ENCODE peak calls at places on chromosomes 2 and 18, in eight cellular contexts. E is naive thymus-derived CD4-positive, alpha-beta T cell; J is cardiac muscle cell; Y is HL-60; G is sigmoid colon; I is epithelial cell of prostate; U is OCI-LY7; N is CD4-positive, alpha-beta T cell. R is an unnamed sample.

GRCh38 chr2:191478754-191479679 is 198.9 kb upstream of the NABP1 start:
- DNase-seq in J (peak), G (peak), E (no peak), N (no peak), Y (no peak), U (no peak), I (no peak), R (no peak)

GRCh38 chr2:162113088-162113770 is 38.8 kb downstream of the GCG start:
- DNase-seq in N (no peak), Y (no peak), I (no peak), J (no peak), E (no peak), G (no peak), U (no peak), R (no peak)

GRCh38 chr2:172919732-172920131 is 155.9 kb upstream of the MAP3K20 start:
- DNase-seq in N (no peak), J (no peak), U (no peak), I (no peak), Y (no peak), E (no peak), G (no peak), R (no peak)

GRCh38 chr2:31207790-31208189 is 9.5 kb downstream of the CAPN14 start:
- DNase-seq in J (peak), E (no peak), Y (no peak), U (no peak), G (no peak), N (no peak), I (no peak), R (peak)

GRCh38 chr18:53603281-53603680 is 621.2 kb downstream of the MBD2 start:
- DNase-seq in G (no peak), I (no peak), Y (no peak), J (no peak), E (no peak), U (no peak), N (no peak), R (no peak)

GRCh38 chr2:45890819-45891218 is 239.3 kb downstream of the PRKCE start:
- DNase-seq in Y (no peak), E (peak), I (no peak), J (no peak), G (no peak), N (peak), U (no peak), R (peak)

GRCh38 chr2:10877691-10878111 is 34.0 kb upstream of the KCNF1 start:
- DNase-seq in I (no peak), J (no peak), U (no peak), G (no peak), Y (no peak), E (no peak), N (no peak), R (no peak)

GRCh38 chr2:192243488-192243887 is 48.8 kb upstream of the TMEFF2 start:
- DNase-seq in J (no peak), Y (no peak), E (no peak), G (no peak), I (no peak), N (no peak), U (no peak), R (no peak)

GRCh38 chr2:183242937-183243336 is 118.7 kb downstream of the NUP35 start:
- DNase-seq in J (peak), E (no peak), Y (no peak), N (no peak), G (no peak), I (peak), U (no peak), R (no peak)

GRCh38 chr2:237413293-237414055 is 490 bp downstream of the COL6A3 start:
- DNase-seq in I (no peak), U (no peak), G (peak), E (no peak), N (no peak), J (no peak), Y (no peak), R (no peak)

GRCh38 chr2:173734686-173735308 is 230.4 kb downstream of the SP3 start:
- DNase-seq in J (no peak), E (no peak), U (no peak), I (no peak), Y (no peak), G (no peak), N (no peak), R (no peak)

GRCh38 chr2:71892896-71893295 is 254.8 kb downstream of the CYP26B1 start:
- DNase-seq in N (no peak), E (no peak), U (no peak), Y (no peak), J (no peak), G (no peak), I (no peak), R (no peak)

GRCh38 chr2:207054521-207054920 is 111.2 kb downstream of the KLF7 start:
- DNase-seq in I (no peak), U (no peak), N (no peak), Y (no peak), G (no peak), J (no peak), E (no peak), R (no peak)

GRCh38 chr2:110742412-110742811 is 10.0 kb downstream of the ACOXL start:
- DNase-seq in J (no peak), G (no peak), N (no peak), U (no peak), E (no peak), I (no peak), Y (no peak), R (no peak)

GRCh38 chr2:121649402-121649651 is at the start of gene CLASP1:
- DNase-seq in U (peak), I (peak), G (peak), E (peak), N (peak), J (peak), Y (peak), R (peak)

GRCh38 chr2:169363570-169364150 is 1.3 kb upstream of the LRP2 start:
- DNase-seq in Y (peak), G (no peak), E (peak), I (no peak), N (peak), J (peak), U (no peak), R (peak)

GRCh38 chr2:230156782-230157181 is 63.0 kb downstream of the SP110 start:
- DNase-seq in J (no peak), U (no peak), N (no peak), E (no peak), I (no peak), Y (no peak), G (no peak), R (no peak)

GRCh38 chr2:190912731-190913130 is 32.1 kb downstream of the GLS start:
- DNase-seq in J (no peak), E (no peak), G (no peak), I (no peak), Y (no peak), N (no peak), U (no peak), R (no peak)

GRCh38 chr2:50786345-50786744 is 245.6 kb downstream of the NRXN1 start:
- DNase-seq in G (no peak), Y (no peak), I (no peak), E (no peak), J (no peak), N (no peak), U (no peak), R (no peak)

GRCh38 chr18:39667905-39668304 is 2102.3 kb upstream of the CELF4 start:
- DNase-seq in J (no peak), I (no peak), E (no peak), G (no peak), U (no peak), Y (no peak), N (no peak), R (no peak)

GRCh38 chr18:59139291-59139614 is 431 bp upstream of the SEC11C start:
- DNase-seq in Y (peak), J (peak), U (peak), E (peak), I (peak), N (peak), G (peak), R (peak)

GRCh38 chr18:44598514-44598913 is 82.2 kb upstream of the SETBP1 start:
- DNase-seq in E (no peak), I (no peak), G (no peak), U (no peak), J (no peak), Y (no peak), N (no peak), R (no peak)

GRCh38 chr2:23602113-23602512 is 217.1 kb downstream of the KLHL29 start:
- DNase-seq in N (no peak), U (no peak), E (no peak), I (no peak), J (no peak), Y (no peak), G (peak), R (no peak)

GRCh38 chr2:20745924-20746555 is 76.9 kb downstream of the LDAH start:
- DNase-seq in G (no peak), E (no peak), Y (no peak), U (no peak), N (no peak), I (peak), J (no peak), R (no peak)

GRCh38 chr2:231800493-231801091 is 14.3 kb downstream of the COPS7B start:
- DNase-seq in E (peak), U (peak), I (no peak), G (no peak), Y (peak), J (peak), N (peak), R (peak)

GRCh38 chr2:203453858-203454451 is 81.1 kb downstream of the RAPH1 start:
- DNase-seq in U (peak), G (no peak), J (peak), E (peak), Y (peak), I (no peak), N (peak), R (peak)

GRCh38 chr2:173752152-173752551 is 213.0 kb downstream of the SP3 start:
- DNase-seq in E (peak), U (peak), I (no peak), G (no peak), J (no peak), Y (peak), N (no peak), R (peak)

GRCh38 chr18:10841203-10841602 is 308.2 kb downstream of the PIEZO2 start:
- DNase-seq in N (no peak), G (no peak), I (no peak), U (no peak), Y (no peak), J (no peak), E (no peak), R (no peak)
- H3K27ac ChIP-seq in N (no peak), G (no peak), I (no peak), U (no peak), Y (no peak), J (no peak), E (no peak), R (no peak)

DNA sequence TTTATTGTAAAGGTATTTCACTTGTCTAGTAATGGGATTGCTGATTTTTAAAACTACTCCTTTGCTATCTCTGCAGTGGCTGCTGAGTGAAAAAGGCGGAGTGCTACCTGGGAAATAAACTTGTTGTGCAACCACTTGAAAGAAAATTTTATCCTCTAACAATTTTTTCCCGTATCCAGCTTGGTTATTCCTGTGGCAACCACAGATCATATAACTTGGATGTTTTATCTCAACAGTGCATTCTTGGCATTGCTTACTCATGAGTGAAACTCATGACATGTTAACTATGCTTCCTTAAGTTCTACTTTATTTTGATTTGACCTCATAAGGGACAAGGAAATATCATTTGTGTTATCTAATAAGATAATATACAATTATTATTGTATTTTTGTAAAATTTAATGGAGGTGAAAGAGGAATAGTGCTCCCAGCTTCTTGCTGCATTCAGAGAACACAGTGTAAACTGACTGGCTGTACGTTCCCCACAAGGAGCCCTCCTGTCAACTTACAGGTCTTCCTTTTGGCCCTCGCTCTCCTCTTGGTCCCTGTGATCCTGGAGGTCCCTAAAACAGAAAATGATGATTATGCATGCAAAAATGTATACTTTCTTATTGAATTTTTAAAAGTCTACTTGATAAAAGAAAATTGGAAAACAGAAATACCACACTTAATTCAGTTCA is 82.7 kb downstream of the COL5A2 start:
- DNase-seq in Y (no peak), E (no peak), G (no peak), J (peak), I (no peak), N (no peak), U (no peak), R (no peak)
- H3K27ac ChIP-seq in Y (no peak), E (no peak), G (peak), J (no peak), I (no peak), N (no peak), U (no peak), R (no peak)

GRCh38 chr2:143431316-143431715 is 302.1 kb downstream of the ARHGAP15 start:
- DNase-seq in N (no peak), Y (no peak), G (no peak), J (no peak), E (no peak), I (no peak), U (no peak), R (no peak)

GRCh38 chr2:143426296-143426695 is 297.1 kb downstream of the ARHGAP15 start:
- DNase-seq in G (no peak), E (no peak), U (no peak), N (no peak), I (peak), Y (no peak), J (no peak), R (no peak)

GRCh38 chr2:143428700-143429099 is 299.5 kb downstream of the ARHGAP15 start:
- DNase-seq in J (no peak), E (no peak), I (peak), N (no peak), U (no peak), G (no peak), Y (no peak), R (no peak)

GRCh38 chr2:143433158-143433557 is 303.9 kb downstream of the ARHGAP15 start:
- DNase-seq in J (peak), U (no peak), Y (no peak), N (no peak), E (no peak), G (no peak), I (no peak), R (no peak)

DNA sequence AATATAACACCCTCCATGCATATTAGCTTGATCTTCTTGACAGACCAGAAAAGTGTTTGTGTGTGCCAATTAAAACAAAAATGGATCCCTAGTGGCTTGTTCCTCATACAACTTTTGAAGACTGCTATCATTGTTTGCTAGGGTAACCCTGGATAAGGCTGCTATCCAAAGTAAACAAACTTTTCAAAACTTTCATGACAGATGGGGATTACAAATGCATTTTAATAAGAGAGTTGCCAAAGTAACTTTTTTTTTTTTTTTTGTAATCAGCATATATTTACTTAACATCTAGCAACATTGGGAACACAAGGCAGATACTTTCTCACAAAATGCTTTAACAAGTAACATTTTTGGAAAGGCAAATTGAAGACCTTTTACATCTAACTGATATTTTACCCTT is 300.7 kb downstream of the ARHGAP15 start:
- DNase-seq in I (peak), U (no peak), J (no peak), Y (no peak), E (no peak), G (no peak), N (no peak), R (no peak)
- H3K27ac ChIP-seq in I (no peak), U (no peak), J (no peak), Y (no peak), E (no peak), G (no peak), N (no peak), R (no peak)

GRCh38 chr2:73018188-73018825 is 53.2 kb downstream of the SFXN5 start:
- DNase-seq in G (no peak), Y (no peak), I (no peak), U (no peak), J (no peak), E (no peak), N (no peak), R (no peak)

GRCh38 chr2:73009177-73009839 is 62.2 kb downstream of the SFXN5 start:
- DNase-seq in G (no peak), Y (no peak), U (no peak), J (no peak), N (no peak), I (no peak), E (no peak), R (no peak)

GRCh38 chr2:73008261-73009159 is 63.0 kb downstream of the SFXN5 start:
- DNase-seq in Y (no peak), N (no peak), J (no peak), E (no peak), I (no peak), U (no peak), G (no peak), R (no peak)

DNA sequence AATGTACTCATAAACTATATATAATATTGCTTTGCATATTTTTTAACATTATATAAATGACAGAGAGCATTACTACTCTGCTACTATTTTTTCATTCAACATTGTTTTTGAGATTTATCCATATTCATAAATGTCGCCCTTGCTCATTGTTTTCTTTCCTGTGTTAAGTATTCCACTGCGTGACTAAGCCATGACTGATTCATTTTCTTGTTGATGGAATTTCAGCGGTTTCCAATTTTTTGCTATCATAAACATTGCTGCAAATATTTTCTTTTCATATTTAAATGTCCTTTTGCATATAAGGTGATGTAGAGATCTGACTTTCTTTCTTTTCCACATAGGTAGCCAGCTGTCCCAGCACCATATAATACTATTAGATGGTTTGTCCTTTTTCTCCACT is 57.6 kb downstream of the SFXN5 start:
- DNase-seq in U (no peak), E (no peak), J (no peak), Y (no peak), I (no peak), G (no peak), N (no peak), R (no peak)
- H3K27ac ChIP-seq in U (no peak), E (no peak), J (no peak), Y (no peak), I (no peak), G (no peak), N (no peak), R (no peak)

GRCh38 chr2:156540706-156541105 is 104.5 kb downstream of the GPD2 start:
- DNase-seq in J (no peak), E (no peak), U (no peak), N (no peak), I (no peak), Y (no peak), G (no peak), R (no peak)

GRCh38 chr2:156539086-156539485 is 102.9 kb downstream of the GPD2 start:
- DNase-seq in N (no peak), I (no peak), G (no peak), Y (no peak), J (no peak), E (no peak), U (no peak), R (no peak)

GRCh38 chr2:156538083-156538504 is 101.9 kb downstream of the GPD2 start:
- DNase-seq in I (no peak), G (no peak), J (no peak), U (no peak), Y (no peak), N (no peak), E (no peak), R (no peak)

GRCh38 chr2:156536534-156536933 is 100.4 kb downstream of the GPD2 start:
- DNase-seq in G (no peak), J (no peak), N (no peak), Y (no peak), U (no peak), I (peak), E (no peak), R (no peak)

GRCh38 chr2:156537147-156537546 is 101.0 kb downstream of the GPD2 start:
- DNase-seq in I (no peak), U (no peak), E (no peak), G (no peak), Y (no peak), J (no peak), N (no peak), R (no peak)
- H3K27ac ChIP-seq in I (peak), U (no peak), E (no peak), G (no peak), Y (no peak), J (no peak), N (no peak), R (no peak)

GRCh38 chr2:47034973-47035609 is 119.5 kb upstream of the MCFD2 start:
- DNase-seq in U (peak), I (no peak), E (no peak), J (no peak), N (no peak), Y (peak), G (peak), R (no peak)
- H3K27ac ChIP-seq in U (no peak), I (peak), E (no peak), J (peak), N (no peak), Y (peak), G (peak), R (peak)

DNA sequence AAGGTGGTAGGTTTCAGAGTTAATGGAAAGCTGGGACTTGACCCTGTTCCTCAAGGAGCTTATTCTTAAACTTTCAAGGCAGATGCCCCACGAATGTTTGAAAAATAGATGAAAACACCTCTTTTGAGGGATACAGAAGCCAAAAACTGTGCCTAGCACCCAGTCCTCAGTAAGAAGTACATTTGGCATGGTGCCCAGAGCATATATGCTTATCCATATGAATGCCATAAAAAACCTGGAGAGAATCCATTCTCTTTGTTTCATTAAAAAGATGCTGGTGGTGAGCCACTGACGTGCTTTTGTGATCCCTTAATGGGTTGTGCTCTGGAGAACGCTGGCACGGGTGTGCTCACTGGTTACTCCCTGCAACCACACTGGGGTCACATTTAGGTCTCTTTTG is 69.0 kb downstream of the IL1R2 start:
- DNase-seq in Y (no peak), I (no peak), J (no peak), N (no peak), G (no peak), E (no peak), U (no peak), R (no peak)
- H3K27ac ChIP-seq in Y (no peak), I (no peak), J (no peak), N (no peak), G (no peak), E (no peak), U (no peak), R (no peak)

R was measured in MM.1S.